ENCODE peak calls at places on chromosomes 3 and 15, in six cellular contexts. P is testis, F is body of pancreas, N is suprapubic skin, V is thyroid gland, W is mesendoderm. Y is an unnamed sample.

GRCh38 chr3:57977755-57978715 is 30.2 kb upstream of the FLNB start:
- DNase-seq in P (no peak), F (no peak), N (no peak), V (no peak), W (no peak), Y (no peak)

GRCh38 chr3:174126990-174127758 is 729.6 kb downstream of the NLGN1 start:
- DNase-seq in P (no peak), F (no peak), N (no peak), V (no peak), W (peak; percentile 22), Y (no peak)

GRCh38 chr15:57920916-57921315 is 144.6 kb downstream of the ALDH1A2 start:
- DNase-seq in P (no peak), F (no peak), N (no peak), V (no peak), W (no peak), Y (no peak)

GRCh38 chr15:67382723-67383122 is 128.1 kb downstream of the IQCH start:
- DNase-seq in P (no peak), F (no peak), N (no peak), V (no peak), W (no peak), Y (no peak)

GRCh38 chr3:128488995-128489859 is 3.8 kb downstream of the GATA2 start:
- DNase-seq in P (no peak), F (peak; percentile 84), N (peak; percentile 71), V (no peak), W (peak; percentile 79), Y (no peak)

GRCh38 chr3:149340310-149340933 is 7.0 kb upstream of the TM4SF18 start:
- DNase-seq in P (peak; percentile 35), F (peak; percentile 78), N (no peak), V (no peak), W (no peak), Y (no peak)

GRCh38 chr3:175304437-175304836 is 445.3 kb downstream of the NAALADL2 start:
- DNase-seq in P (no peak), F (no peak), N (no peak), V (no peak), W (no peak), Y (no peak)

GRCh38 chr3:143084856-143085731 is 34.5 kb upstream of the CHST2 start:
- DNase-seq in P (no peak), F (no peak), N (no peak), V (peak; percentile 66), W (no peak), Y (no peak)

GRCh38 chr3:56998081-56998529 is 62.4 kb upstream of the SPATA12 start:
- DNase-seq in P (no peak), F (no peak), N (no peak), V (no peak), W (no peak), Y (no peak)

DNA sequence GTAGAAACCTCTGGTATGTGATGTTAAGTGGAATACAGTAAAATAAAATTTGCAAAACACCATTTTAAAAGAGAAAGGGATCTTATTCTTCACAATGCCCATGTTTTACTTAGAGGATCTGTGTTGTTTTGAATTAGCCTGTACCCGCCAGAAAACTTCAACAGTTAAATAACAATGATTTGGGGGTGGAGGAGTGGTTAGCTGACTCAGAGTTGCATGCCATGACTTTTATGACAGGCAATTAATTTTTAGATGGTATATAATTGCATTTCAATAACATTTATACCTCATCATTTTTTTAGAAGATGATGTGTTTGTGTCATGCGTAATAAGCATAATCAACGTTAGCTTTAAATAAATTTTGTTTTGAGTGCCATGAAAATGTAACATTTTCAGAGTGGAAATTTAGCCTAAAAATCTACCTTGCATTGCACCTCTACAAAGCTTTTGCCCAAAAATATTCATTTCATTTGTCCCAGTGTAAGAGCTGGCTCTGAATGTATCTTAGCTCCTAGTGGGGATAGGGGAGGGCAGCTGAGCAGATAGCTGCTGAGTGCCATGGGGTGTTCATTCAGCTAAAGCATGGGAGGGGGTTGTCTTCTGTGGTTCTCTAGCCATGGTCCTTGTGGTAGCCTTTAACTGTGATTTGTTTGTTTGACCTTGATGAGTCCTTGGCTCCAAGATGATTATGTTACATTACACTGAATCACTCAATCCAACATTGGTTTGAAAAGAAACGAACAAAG is 379.8 kb downstream of the LPP start:
- DNase-seq in P (no peak), F (no peak), N (no peak), V (no peak), W (no peak), Y (no peak)
- H3K4me1 ChIP-seq in P (no peaks in the 10 kb centered on the region), F (no peaks in the 10 kb centered on the region), N (peaks cover 5% of the 10 kb centered on the region), V (no peaks in the 10 kb centered on the region), W (no peaks in the 10 kb centered on the region), Y (no peaks in the 10 kb centered on the region)

GRCh38 chr3:170767576-170767941 is 102.4 kb downstream of the RPL22L1 start:
- DNase-seq in P (no peak), F (no peak), N (no peak), V (no peak), W (peak; percentile 73), Y (no peak)
- H3K4me1 ChIP-seq in P (peaks cover 5% of the 10 kb centered on the region), F (peaks cover 27% of the 10 kb centered on the region), N (no peaks in the 10 kb centered on the region), V (no peaks in the 10 kb centered on the region), W (peaks cover 7% of the 10 kb centered on the region), Y (no peaks in the 10 kb centered on the region)

GRCh38 chr15:42868683-42869082 is 51.9 kb downstream of the TTBK2 start:
- DNase-seq in P (no peak), F (no peak), N (no peak), V (no peak), W (no peak), Y (no peak)
- H3K4me1 ChIP-seq in P (no peaks in the 10 kb centered on the region), F (peaks cover 8% of the 10 kb centered on the region), N (no peaks in the 10 kb centered on the region), V (peaks cover 4% of the 10 kb centered on the region), W (no peaks in the 10 kb centered on the region), Y (no peaks in the 10 kb centered on the region)

DNA sequence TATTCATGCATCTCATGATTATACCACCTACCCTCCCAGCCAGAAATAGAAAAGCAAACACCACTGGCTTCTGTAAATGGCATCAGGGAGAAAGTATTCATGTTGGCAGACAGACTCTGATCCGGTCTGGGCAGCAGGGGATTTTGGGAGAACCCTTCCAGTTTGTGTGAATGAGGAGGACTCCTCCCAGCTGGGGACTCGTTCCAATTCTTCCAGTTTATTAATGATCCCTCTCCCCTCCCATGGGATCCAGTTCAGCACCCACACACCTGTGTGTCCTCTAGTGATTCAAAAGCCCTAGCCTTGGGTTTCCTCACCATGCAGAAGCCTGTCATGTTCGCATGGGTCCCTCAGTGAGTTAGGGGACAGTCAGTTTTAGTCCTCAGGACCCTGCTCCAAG is 110.9 kb downstream of the IQSEC1 start:
- DNase-seq in P (no peak), F (no peak), N (no peak), V (no peak), W (no peak), Y (no peak)
- H3K4me1 ChIP-seq in P (peaks cover 31% of the 10 kb centered on the region), F (peaks cover 83% of the 10 kb centered on the region), N (peaks cover 98% of the 10 kb centered on the region), V (peaks cover 26% of the 10 kb centered on the region), W (peaks cover 15% of the 10 kb centered on the region), Y (peaks cover 83% of the 10 kb centered on the region)

GRCh38 chr15:98738689-98739411 is 90.5 kb downstream of the IGF1R start:
- DNase-seq in P (no peak), F (no peak), N (no peak), V (no peak), W (no peak), Y (no peak)

GRCh38 chr15:98737122-98737521 is 88.8 kb downstream of the IGF1R start:
- DNase-seq in P (no peak), F (no peak), N (no peak), V (no peak), W (no peak), Y (no peak)

GRCh38 chr15:98735304-98735703 is 87.0 kb downstream of the IGF1R start:
- DNase-seq in P (no peak), F (no peak), N (no peak), V (no peak), W (no peak), Y (no peak)

GRCh38 chr15:98735895-98736617 is 87.7 kb downstream of the IGF1R start:
- DNase-seq in P (no peak), F (no peak), N (no peak), V (no peak), W (no peak), Y (no peak)

GRCh38 chr15:98737721-98738120 is 89.4 kb downstream of the IGF1R start:
- DNase-seq in P (no peak), F (no peak), N (no peak), V (no peak), W (no peak), Y (no peak)
- H3K4me1 ChIP-seq in P (peaks cover 14% of the 10 kb centered on the region), F (peaks cover 38% of the 10 kb centered on the region), N (peaks cover 18% of the 10 kb centered on the region), V (peaks cover 54% of the 10 kb centered on the region), W (peaks cover 12% of the 10 kb centered on the region), Y (peaks cover 13% of the 10 kb centered on the region)

GRCh38 chr3:98542623-98543022 is 10.8 kb downstream of the GPR15 start:
- DNase-seq in P (no peak), F (no peak), N (no peak), V (no peak), W (no peak), Y (no peak)
- H3K4me1 ChIP-seq in P (no peaks in the 10 kb centered on the region), F (no peaks in the 10 kb centered on the region), N (no peaks in the 10 kb centered on the region), V (no peaks in the 10 kb centered on the region), W (no peaks in the 10 kb centered on the region), Y (no peaks in the 10 kb centered on the region)

Y was measured in upper lobe of left lung.